ENCODE peak calls at places on chromosomes 13 and 19, in seven cellular contexts. One of them, this sample, is unnamed.

GRCh38 chr13:107277911-107278310 is 710.0 kb upstream of the ARGLU1 start:
- DNase-seq in fibroblast of lung: peak
- DNase-seq in AG10803: no peak
- DNase-seq in GM12865: no peak
- DNase-seq in cardiac fibroblast: no peak
- DNase-seq in BE2C: no peak
- DNase-seq in BJ: no peak
- DNase-seq in this sample: no peak

GRCh38 chr19:11849264-11849615 is 714 bp downstream of the ZNF439 start:
- DNase-seq in fibroblast of lung: peak
- DNase-seq in AG10803: peak
- DNase-seq in GM12865: no peak
- DNase-seq in cardiac fibroblast: peak
- DNase-seq in BE2C: no peak
- DNase-seq in BJ: no peak
- DNase-seq in this sample: no peak

GRCh38 chr13:113832204-113832603 is 31.7 kb downstream of the GAS6 start:
- DNase-seq in fibroblast of lung: no peak
- DNase-seq in AG10803: no peak
- DNase-seq in GM12865: no peak
- DNase-seq in cardiac fibroblast: no peak
- DNase-seq in BE2C: no peak
- DNase-seq in BJ: no peak
- DNase-seq in this sample: no peak

GRCh38 chr19:52297601-52298358 is 811 bp downstream of the ZNF480 start:
- DNase-seq in fibroblast of lung: peak
- DNase-seq in AG10803: no peak
- DNase-seq in GM12865: no peak
- DNase-seq in cardiac fibroblast: no peak
- DNase-seq in BE2C: no peak
- DNase-seq in BJ: no peak
- DNase-seq in this sample: no peak

GRCh38 chr13:110396913-110397379 is 89.9 kb downstream of the COL4A2 start:
- DNase-seq in fibroblast of lung: peak
- DNase-seq in AG10803: peak
- DNase-seq in GM12865: no peak
- DNase-seq in cardiac fibroblast: peak
- DNase-seq in BE2C: no peak
- DNase-seq in BJ: peak
- DNase-seq in this sample: peak

GRCh38 chr13:60417734-60418133 is 20.7 kb downstream of the TDRD3 start:
- DNase-seq in fibroblast of lung: no peak
- DNase-seq in AG10803: no peak
- DNase-seq in GM12865: no peak
- DNase-seq in cardiac fibroblast: no peak
- DNase-seq in BE2C: no peak
- DNase-seq in BJ: no peak
- DNase-seq in this sample: no peak

GRCh38 chr19:52410276-52410675 is 12.6 kb downstream of the ZNF528 start:
- DNase-seq in fibroblast of lung: no peak
- DNase-seq in AG10803: no peak
- DNase-seq in GM12865: no peak
- DNase-seq in cardiac fibroblast: no peak
- DNase-seq in BE2C: no peak
- DNase-seq in BJ: no peak
- DNase-seq in this sample: no peak

GRCh38 chr19:40266111-40266510 is 19.0 kb downstream of the AKT2 start:
- DNase-seq in fibroblast of lung: no peak
- DNase-seq in AG10803: no peak
- DNase-seq in GM12865: no peak
- DNase-seq in cardiac fibroblast: no peak
- DNase-seq in BE2C: no peak
- DNase-seq in BJ: no peak
- DNase-seq in this sample: no peak

GRCh38 chr19:3761382-3762129 is at the start of gene APBA3:
- DNase-seq in fibroblast of lung: peak
- DNase-seq in AG10803: peak
- DNase-seq in GM12865: peak
- DNase-seq in cardiac fibroblast: peak
- DNase-seq in BE2C: peak
- DNase-seq in BJ: peak
- DNase-seq in this sample: peak

GRCh38 chr13:112616586-112617381 is 28.8 kb upstream of the TUBGCP3 start:
- DNase-seq in fibroblast of lung: peak
- DNase-seq in AG10803: peak
- DNase-seq in GM12865: peak
- DNase-seq in cardiac fibroblast: peak
- DNase-seq in BE2C: peak
- DNase-seq in BJ: no peak
- DNase-seq in this sample: no peak

GRCh38 chr19:15280915-15281683 is 48.9 kb upstream of the EPHX3 start:
- DNase-seq in fibroblast of lung: peak
- DNase-seq in AG10803: peak
- DNase-seq in GM12865: no peak
- DNase-seq in cardiac fibroblast: peak
- DNase-seq in BE2C: peak
- DNase-seq in BJ: no peak
- DNase-seq in this sample: peak

GRCh38 chr13:35994131-35994966 is 136.8 kb downstream of the DCLK1 start:
- DNase-seq in fibroblast of lung: peak
- DNase-seq in AG10803: peak
- DNase-seq in GM12865: no peak
- DNase-seq in cardiac fibroblast: peak
- DNase-seq in BE2C: peak
- DNase-seq in BJ: peak
- DNase-seq in this sample: peak

DNA sequence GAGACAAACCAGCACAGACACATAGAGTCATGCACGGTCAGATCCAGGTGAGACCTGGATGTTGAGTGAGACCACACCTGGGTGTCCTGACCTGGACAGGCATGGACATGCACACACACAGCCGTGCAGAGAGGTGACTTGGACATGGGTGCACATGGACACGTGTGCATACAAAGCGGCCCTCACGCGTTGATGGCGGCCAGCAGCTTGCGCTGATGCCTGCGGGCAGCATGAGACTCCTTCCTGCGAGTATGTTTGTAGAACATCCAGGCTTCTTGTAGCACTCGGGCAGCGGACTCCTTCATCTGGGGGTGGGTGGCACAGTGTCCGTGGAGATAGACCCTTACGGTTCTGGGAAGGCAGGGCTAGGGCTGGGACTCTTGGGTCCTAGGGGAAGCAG is 11.5 kb downstream of the KCNN4 start:
- DNase-seq in fibroblast of lung: no peak
- DNase-seq in AG10803: no peak
- DNase-seq in GM12865: no peak
- DNase-seq in cardiac fibroblast: no peak
- DNase-seq in BE2C: no peak
- DNase-seq in BJ: no peak
- DNase-seq in this sample: no peak
- TF ChIP-seq CTCF in fibroblast of lung: no peak
- TF ChIP-seq CTCF in AG10803: no peak
- TF ChIP-seq CTCF in GM12865: no peak
- TF ChIP-seq CTCF in cardiac fibroblast: no peak
- TF ChIP-seq CTCF in BE2C: no peak
- TF ChIP-seq CTCF in BJ: no peak
- TF ChIP-seq CTCF in this sample: no peak

DNA sequence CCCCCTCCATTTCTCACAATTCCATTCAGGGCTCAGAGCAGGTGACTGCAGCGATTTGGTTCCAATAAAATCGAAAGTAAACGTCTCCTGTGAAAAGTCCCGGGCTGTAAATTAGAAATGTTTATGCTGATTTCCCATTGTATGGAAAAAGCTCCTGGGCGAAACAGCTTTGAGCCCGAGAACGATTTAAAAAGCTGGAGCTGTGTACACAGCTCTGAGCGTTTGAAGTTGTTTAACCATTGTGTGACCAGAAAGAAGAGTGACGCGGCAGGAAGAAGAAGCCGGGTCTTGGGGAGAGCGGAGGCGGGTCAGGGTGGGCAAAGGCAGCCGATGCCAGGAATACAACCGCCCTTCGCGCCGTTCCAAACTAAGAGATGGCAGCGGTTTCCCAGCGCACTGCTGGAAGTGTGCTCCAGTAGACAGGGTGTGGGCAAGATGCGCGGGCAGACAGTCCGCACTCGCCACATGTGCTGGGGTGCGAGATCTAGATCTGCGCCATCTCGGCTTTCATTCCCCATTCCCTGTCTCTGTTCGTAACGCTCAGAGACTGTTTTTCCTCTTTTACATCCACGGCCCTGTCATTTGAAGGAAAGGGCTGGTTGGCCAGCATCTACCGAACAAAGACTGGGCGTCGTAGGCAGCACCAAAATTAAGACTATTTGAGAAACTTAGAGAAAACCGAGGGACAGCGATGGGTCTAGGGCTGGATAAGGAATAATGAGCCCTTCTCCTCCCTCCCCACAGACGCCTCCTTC is 960 bp upstream of the GSX1 start:
- DNase-seq in fibroblast of lung: no peak
- DNase-seq in AG10803: no peak
- DNase-seq in GM12865: no peak
- DNase-seq in cardiac fibroblast: no peak
- DNase-seq in BE2C: no peak
- DNase-seq in BJ: no peak
- DNase-seq in this sample: no peak
- H3K4me3 ChIP-seq in fibroblast of lung: no peak
- H3K4me3 ChIP-seq in AG10803: peak
- H3K4me3 ChIP-seq in GM12865: peak
- H3K4me3 ChIP-seq in cardiac fibroblast: peak
- H3K4me3 ChIP-seq in BE2C: peak
- H3K4me3 ChIP-seq in BJ: no peak
- H3K4me3 ChIP-seq in this sample: peak

GRCh38 chr13:104984296-104984818 is 1551.1 kb downstream of the EFNB2 start:
- DNase-seq in fibroblast of lung: peak
- DNase-seq in AG10803: no peak
- DNase-seq in GM12865: peak
- DNase-seq in cardiac fibroblast: peak
- DNase-seq in BE2C: peak
- DNase-seq in BJ: no peak
- DNase-seq in this sample: no peak

GRCh38 chr13:104987621-104988020 is 1547.8 kb downstream of the EFNB2 start:
- DNase-seq in fibroblast of lung: no peak
- DNase-seq in AG10803: no peak
- DNase-seq in GM12865: no peak
- DNase-seq in cardiac fibroblast: no peak
- DNase-seq in BE2C: no peak
- DNase-seq in BJ: no peak
- DNase-seq in this sample: no peak
- TF ChIP-seq CTCF in fibroblast of lung: no peak
- TF ChIP-seq CTCF in AG10803: no peak
- TF ChIP-seq CTCF in GM12865: no peak
- TF ChIP-seq CTCF in cardiac fibroblast: no peak
- TF ChIP-seq CTCF in BE2C: no peak
- TF ChIP-seq CTCF in BJ: no peak
- TF ChIP-seq CTCF in this sample: no peak

GRCh38 chr19:2478324-2478755 is 2.4 kb downstream of the GADD45B start:
- DNase-seq in fibroblast of lung: peak
- DNase-seq in AG10803: peak
- DNase-seq in GM12865: peak
- DNase-seq in cardiac fibroblast: peak
- DNase-seq in BE2C: peak
- DNase-seq in BJ: no peak
- DNase-seq in this sample: no peak
- H3K4me3 ChIP-seq in fibroblast of lung: peak
- H3K4me3 ChIP-seq in AG10803: peak
- H3K4me3 ChIP-seq in GM12865: peak
- H3K4me3 ChIP-seq in cardiac fibroblast: peak
- H3K4me3 ChIP-seq in BE2C: no peak
- H3K4me3 ChIP-seq in BJ: peak
- H3K4me3 ChIP-seq in this sample: peak

DNA sequence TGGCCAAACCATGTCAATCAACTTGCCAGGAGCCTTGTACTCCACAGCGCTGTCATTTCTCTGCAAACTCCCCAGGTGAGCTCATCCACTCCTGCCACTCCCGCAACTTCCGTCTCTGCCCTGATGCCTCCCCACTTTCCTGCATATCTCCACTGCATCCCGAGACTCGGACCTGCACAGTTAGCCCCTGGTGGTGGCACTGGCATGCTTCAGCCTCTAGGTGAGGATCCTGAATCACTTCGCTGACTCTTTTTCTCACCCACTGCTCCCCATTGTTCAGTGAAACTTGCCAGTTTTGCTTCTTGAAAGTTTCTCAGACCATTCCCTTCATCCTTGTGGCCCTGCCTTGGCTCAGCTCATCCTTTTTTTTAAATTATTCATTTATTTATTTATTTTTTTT is 3.4 kb upstream of the CTU1 start:
- DNase-seq in fibroblast of lung: no peak
- DNase-seq in AG10803: no peak
- DNase-seq in GM12865: no peak
- DNase-seq in cardiac fibroblast: no peak
- DNase-seq in BE2C: no peak
- DNase-seq in BJ: no peak
- DNase-seq in this sample: no peak
- TF ChIP-seq CTCF in fibroblast of lung: no peak
- TF ChIP-seq CTCF in AG10803: no peak
- TF ChIP-seq CTCF in GM12865: peak
- TF ChIP-seq CTCF in cardiac fibroblast: peak
- TF ChIP-seq CTCF in BE2C: peak
- TF ChIP-seq CTCF in BJ: no peak
- TF ChIP-seq CTCF in this sample: peak

This sample was measured in HFF-Myc.